ENCODE peak calls at places on chromosome 2, in five cellular contexts. One of them, this sample, is unnamed.

GRCh38 chr2:85011098-85011497 is 40.1 kb downstream of the KCMF1 start:
- DNase-seq in T follicular helper cell: no peak
- DNase-seq in NCI-H345: no peak
- DNase-seq in NCI-H446: no peak
- DNase-seq in NCI-H1092 treated with DMSO at 0.1 percent for 48 hours: no peak
- DNase-seq in this sample: no peak

GRCh38 chr2:70643715-70644114 is 90.1 kb upstream of the TGFA start:
- DNase-seq in T follicular helper cell: no peak
- DNase-seq in NCI-H345: no peak
- DNase-seq in NCI-H446: no peak
- DNase-seq in NCI-H1092 treated with DMSO at 0.1 percent for 48 hours: peak; percentile 4
- DNase-seq in this sample: peak; percentile 7

GRCh38 chr2:163656622-163657021 is 79.2 kb downstream of the FIGN start:
- DNase-seq in T follicular helper cell: no peak
- DNase-seq in NCI-H345: no peak
- DNase-seq in NCI-H446: no peak
- DNase-seq in NCI-H1092 treated with DMSO at 0.1 percent for 48 hours: no peak
- DNase-seq in this sample: peak; percentile 78

GRCh38 chr2:130829020-130829419 is 7.7 kb upstream of the ARHGEF4 start:
- DNase-seq in T follicular helper cell: no peak
- DNase-seq in NCI-H345: no peak
- DNase-seq in NCI-H446: no peak
- DNase-seq in NCI-H1092 treated with DMSO at 0.1 percent for 48 hours: no peak
- DNase-seq in this sample: no peak

GRCh38 chr2:238942941-238943715 is 95.2 kb downstream of the TWIST2 start:
- DNase-seq in T follicular helper cell: no peak
- DNase-seq in NCI-H345: no peak
- DNase-seq in NCI-H446: no peak
- DNase-seq in NCI-H1092 treated with DMSO at 0.1 percent for 48 hours: no peak
- DNase-seq in this sample: no peak

GRCh38 chr2:200042944-200043343 is 87.6 kb downstream of the MAIP1 start:
- DNase-seq in T follicular helper cell: no peak
- DNase-seq in NCI-H345: no peak
- DNase-seq in NCI-H446: no peak
- DNase-seq in NCI-H1092 treated with DMSO at 0.1 percent for 48 hours: no peak
- DNase-seq in this sample: no peak

GRCh38 chr2:236498369-236498768 is 71.3 kb upstream of the ACKR3 start:
- DNase-seq in T follicular helper cell: no peak
- DNase-seq in NCI-H345: no peak
- DNase-seq in NCI-H446: no peak
- DNase-seq in NCI-H1092 treated with DMSO at 0.1 percent for 48 hours: no peak
- DNase-seq in this sample: no peak

GRCh38 chr2:40244251-40245010 is 207.5 kb downstream of the SLC8A1 start:
- DNase-seq in T follicular helper cell: no peak
- DNase-seq in NCI-H345: peak; percentile 55
- DNase-seq in NCI-H446: no peak
- DNase-seq in NCI-H1092 treated with DMSO at 0.1 percent for 48 hours: peak; percentile 54
- DNase-seq in this sample: peak; percentile 71

GRCh38 chr2:150425121-150425559 is 62.3 kb downstream of the RND3 start:
- DNase-seq in T follicular helper cell: no peak
- DNase-seq in NCI-H345: no peak
- DNase-seq in NCI-H446: no peak
- DNase-seq in NCI-H1092 treated with DMSO at 0.1 percent for 48 hours: no peak
- DNase-seq in this sample: peak; percentile 76

GRCh38 chr2:167258712-167259111 is 370.4 kb downstream of the XIRP2 start:
- DNase-seq in T follicular helper cell: no peak
- DNase-seq in NCI-H345: no peak
- DNase-seq in NCI-H446: no peak
- DNase-seq in NCI-H1092 treated with DMSO at 0.1 percent for 48 hours: no peak
- DNase-seq in this sample: no peak

GRCh38 chr2:38676681-38677080 is 10.8 kb downstream of the GALM start:
- DNase-seq in T follicular helper cell: no peak
- DNase-seq in NCI-H345: no peak
- DNase-seq in NCI-H446: no peak
- DNase-seq in NCI-H1092 treated with DMSO at 0.1 percent for 48 hours: no peak
- DNase-seq in this sample: no peak

GRCh38 chr2:26727641-26728561 is 35.4 kb downstream of the KCNK3 start:
- DNase-seq in T follicular helper cell: no peak
- DNase-seq in NCI-H345: no peak
- DNase-seq in NCI-H446: no peak
- DNase-seq in NCI-H1092 treated with DMSO at 0.1 percent for 48 hours: no peak
- DNase-seq in this sample: no peak

GRCh38 chr2:165778653-165779451 is 15.2 kb downstream of the GALNT3 start:
- DNase-seq in T follicular helper cell: no peak
- DNase-seq in NCI-H345: no peak
- DNase-seq in NCI-H446: peak; percentile 8
- DNase-seq in NCI-H1092 treated with DMSO at 0.1 percent for 48 hours: no peak
- DNase-seq in this sample: peak; percentile 7

GRCh38 chr2:20661981-20662937 is 4.7 kb upstream of the GDF7 start:
- DNase-seq in T follicular helper cell: no peak
- DNase-seq in NCI-H345: no peak
- DNase-seq in NCI-H446: no peak
- DNase-seq in NCI-H1092 treated with DMSO at 0.1 percent for 48 hours: no peak
- DNase-seq in this sample: no peak

GRCh38 chr2:120251863-120252206 is 817 bp upstream of the RALB start:
- DNase-seq in T follicular helper cell: no peak
- DNase-seq in NCI-H345: no peak
- DNase-seq in NCI-H446: no peak
- DNase-seq in NCI-H1092 treated with DMSO at 0.1 percent for 48 hours: no peak
- DNase-seq in this sample: no peak

GRCh38 chr2:964567-964966 is 13.9 kb downstream of the SNTG2 start:
- DNase-seq in T follicular helper cell: no peak
- DNase-seq in NCI-H345: no peak
- DNase-seq in NCI-H446: no peak
- DNase-seq in NCI-H1092 treated with DMSO at 0.1 percent for 48 hours: no peak
- DNase-seq in this sample: no peak

GRCh38 chr2:107808986-107809385 is 17.7 kb upstream of the RGPD4 start:
- DNase-seq in T follicular helper cell: no peak
- DNase-seq in NCI-H345: peak; percentile 16
- DNase-seq in NCI-H446: no peak
- DNase-seq in NCI-H1092 treated with DMSO at 0.1 percent for 48 hours: peak; percentile 48
- DNase-seq in this sample: no peak

GRCh38 chr2:128556633-128557032 is 238.0 kb upstream of the HS6ST1 start:
- DNase-seq in T follicular helper cell: no peak
- DNase-seq in NCI-H345: no peak
- DNase-seq in NCI-H446: no peak
- DNase-seq in NCI-H1092 treated with DMSO at 0.1 percent for 48 hours: no peak
- DNase-seq in this sample: no peak

GRCh38 chr2:144256996-144257707 is 262.8 kb downstream of the ZEB2 start:
- DNase-seq in T follicular helper cell: no peak
- DNase-seq in NCI-H345: no peak
- DNase-seq in NCI-H446: no peak
- DNase-seq in NCI-H1092 treated with DMSO at 0.1 percent for 48 hours: no peak
- DNase-seq in this sample: no peak

GRCh38 chr2:84132371-84132770 is 326.7 kb downstream of the SUCLG1 start:
- DNase-seq in T follicular helper cell: no peak
- DNase-seq in NCI-H345: no peak
- DNase-seq in NCI-H446: no peak
- DNase-seq in NCI-H1092 treated with DMSO at 0.1 percent for 48 hours: peak; percentile 0
- DNase-seq in this sample: no peak

GRCh38 chr2:44572196-44572900 is 210.6 kb downstream of the CAMKMT start:
- DNase-seq in T follicular helper cell: no peak
- DNase-seq in NCI-H345: no peak
- DNase-seq in NCI-H446: no peak
- DNase-seq in NCI-H1092 treated with DMSO at 0.1 percent for 48 hours: no peak
- DNase-seq in this sample: no peak

GRCh38 chr2:17536416-17536815 is 4.1 kb upstream of the VSNL1 start:
- DNase-seq in T follicular helper cell: no peak
- DNase-seq in NCI-H345: no peak
- DNase-seq in NCI-H446: no peak
- DNase-seq in NCI-H1092 treated with DMSO at 0.1 percent for 48 hours: no peak
- DNase-seq in this sample: no peak

GRCh38 chr2:105803337-105803736 is 58.6 kb downstream of the NCK2 start:
- DNase-seq in T follicular helper cell: no peak
- DNase-seq in NCI-H345: no peak
- DNase-seq in NCI-H446: no peak
- DNase-seq in NCI-H1092 treated with DMSO at 0.1 percent for 48 hours: no peak
- DNase-seq in this sample: no peak

GRCh38 chr2:68238955-68239822 is 13.1 kb downstream of the PPP3R1 start:
- DNase-seq in T follicular helper cell: no peak
- DNase-seq in NCI-H345: no peak
- DNase-seq in NCI-H446: no peak
- DNase-seq in NCI-H1092 treated with DMSO at 0.1 percent for 48 hours: no peak
- DNase-seq in this sample: peak; percentile 44

GRCh38 chr2:191171708-191172355 is 21.0 kb upstream of the STAT4 start:
- DNase-seq in T follicular helper cell: no peak
- DNase-seq in NCI-H345: no peak
- DNase-seq in NCI-H446: no peak
- DNase-seq in NCI-H1092 treated with DMSO at 0.1 percent for 48 hours: no peak
- DNase-seq in this sample: peak; percentile 47

GRCh38 chr2:198756166-198756565 is 701.6 kb downstream of the SATB2 start:
- DNase-seq in T follicular helper cell: no peak
- DNase-seq in NCI-H345: no peak
- DNase-seq in NCI-H446: no peak
- DNase-seq in NCI-H1092 treated with DMSO at 0.1 percent for 48 hours: no peak
- DNase-seq in this sample: no peak

This sample was measured in endothelial cell of umbilical vein.